ENCODE peak calls at places on chromosomes 6 and 20, in five cellular contexts. V, J, B, N and Q are unnamed samples.

GRCh38 chr6:159042003-159042823 is 2.6 kb downstream of the TAGAP start:
- DNase-seq in J (no peak), B (peak; percentile 63), V (peak; percentile 43), N (no peak), Q (peak; percentile 65)

GRCh38 chr6:169474362-169474761 is 220.7 kb upstream of the THBS2 start:
- DNase-seq in J (no peak), B (no peak), N (no peak), V (no peak), Q (no peak)

GRCh38 chr20:46174469-46175126 is 56.5 kb downstream of the CD40 start:
- DNase-seq in B (peak; percentile 27), J (peak; percentile 44), N (no peak), V (peak; percentile 83), Q (peak; percentile 59)

GRCh38 chr20:48794360-48794759 is 33.4 kb downstream of the PREX1 start:
- DNase-seq in B (no peak), J (no peak), N (no peak), V (no peak), Q (no peak)

GRCh38 chr20:58711266-58712051 is 18.9 kb downstream of the NPEPL1 start:
- DNase-seq in J (no peak), V (no peak), B (peak; percentile 7), N (no peak), Q (peak; percentile 15)

GRCh38 chr6:69696273-69696672 is 100.5 kb downstream of the LMBRD1 start:
- DNase-seq in J (no peak), N (peak; percentile 29), B (no peak), V (no peak), Q (no peak)

GRCh38 chr6:13241364-13241763 is 87.0 kb downstream of the TBC1D7 start:
- DNase-seq in N (no peak), V (no peak), J (no peak), B (no peak), Q (no peak)

GRCh38 chr6:44073612-44074382 is 53.5 kb downstream of the MRPL14 start:
- DNase-seq in N (no peak), J (no peak), V (peak; percentile 57), B (no peak), Q (no peak)

GRCh38 chr6:160137989-160138835 is 16.6 kb downstream of the SLC22A1 start:
- DNase-seq in B (no peak), N (peak; percentile 10), V (peak; percentile 64), J (no peak), Q (no peak)

GRCh38 chr6:40313582-40313981 is 273.6 kb downstream of the LRFN2 start:
- DNase-seq in V (no peak), J (no peak), N (no peak), B (no peak), Q (no peak)

GRCh38 chr20:41889125-41889870 is 271.1 kb upstream of the CHD6 start:
- DNase-seq in J (no peak), V (no peak), B (no peak), N (no peak), Q (no peak)

GRCh38 chr20:3000852-3001523 is 42.4 kb upstream of the GNRH2 start:
- DNase-seq in V (no peak), J (no peak), N (peak; percentile 25), B (no peak), Q (no peak)

GRCh38 chr6:139473239-139473701 is 98.8 kb upstream of the CITED2 start:
- DNase-seq in J (no peak), V (no peak), B (no peak), N (peak; percentile 50), Q (no peak)

GRCh38 chr6:47061631-47062300 is 19.6 kb upstream of the ADGRF1 start:
- DNase-seq in B (peak; percentile 56), J (no peak), V (no peak), N (no peak), Q (no peak)

GRCh38 chr6:100554228-100554627 is 89.5 kb upstream of the SIM1 start:
- DNase-seq in V (no peak), B (no peak), N (peak; percentile 19), J (no peak), Q (no peak)

GRCh38 chr6:70507166-70507565 is 59.6 kb upstream of the SDHAF4 start:
- DNase-seq in B (no peak), J (no peak), N (no peak), V (no peak), Q (no peak)

GRCh38 chr20:2470051-2470431 is 548 bp downstream of the SNRPB start:
- DNase-seq in V (peak; percentile 41), B (peak; percentile 32), N (no peak), J (no peak), Q (no peak)

GRCh38 chr20:16975682-16976081 is 227.5 kb downstream of the OTOR start:
- DNase-seq in B (no peak), J (no peak), V (no peak), N (no peak), Q (no peak)

GRCh38 chr6:108621117-108621516 is 60.4 kb downstream of the FOXO3 start:
- DNase-seq in V (no peak), B (no peak), N (peak; percentile 81), J (no peak), Q (no peak)

GRCh38 chr20:63977392-63978276 is 1.8 kb downstream of the SAMD10 start:
- DNase-seq in N (no peak), V (peak; percentile 22), B (no peak), J (peak; percentile 31), Q (no peak)

GRCh38 chr6:105646391-105646867 is 243.5 kb upstream of the PREP start:
- DNase-seq in V (no peak), B (no peak), J (no peak), N (peak; percentile 64), Q (no peak)

GRCh38 chr20:63061051-63061531 is 54.3 kb upstream of the BHLHE23 start:
- DNase-seq in N (no peak), B (no peak), V (peak; percentile 24), J (no peak), Q (no peak)

GRCh38 chr6:105642708-105643107 is 239.8 kb upstream of the PREP start:
- DNase-seq in N (peak; percentile 99), V (no peak), B (no peak), J (no peak), Q (no peak)

GRCh38 chr20:32247957-32248497 is 29.4 kb upstream of the KIF3B start:
- DNase-seq in V (no peak), J (no peak), B (no peak), N (no peak), Q (no peak)

GRCh38 chr20:17602493-17602892 is 32.6 kb downstream of the DSTN start:
- DNase-seq in B (no peak), N (no peak), V (no peak), J (no peak), Q (no peak)

GRCh38 chr20:48025661-48026060 is 240.4 kb upstream of the SULF2 start:
- DNase-seq in N (no peak), V (no peak), B (no peak), J (no peak), Q (no peak)

GRCh38 chr20:62543470-62544302 is 67.9 kb upstream of the GATA5 start:
- DNase-seq in N (no peak), V (no peak), J (no peak), B (no peak), Q (no peak)

GRCh38 chr6:106149472-106150069 is 63.4 kb downstream of the PRDM1 start:
- DNase-seq in N (no peak), V (no peak), J (no peak), B (no peak), Q (no peak)